ENCODE peak calls at places on chromosomes 12 and 14, in five cellular contexts. E is IMR-90, U is stomach, I is dorsolateral prefrontal cortex, H is B cell. N is an unnamed sample.

GRCh38 chr14:72903707-72904106 is 9.8 kb upstream of the DPF3 start:
- DNase-seq in E (no peak), U (no peak), I (no peak), H (no peak), N (no peak)

GRCh38 chr14:69968151-69968550 is 88.9 kb downstream of the SMOC1 start:
- DNase-seq in E (peak; percentile 43), U (no peak), I (no peak), H (no peak), N (peak; percentile 15)

GRCh38 chr12:46260913-46261476 is 7.8 kb downstream of the SLC38A1 start:
- DNase-seq in E (no peak), U (no peak), I (no peak), H (no peak), N (no peak)

GRCh38 chr12:51393676-51394545 is 2.7 kb upstream of the GALNT6 start:
- DNase-seq in E (peak; percentile 96), U (no peak), I (peak; percentile 27), H (no peak), N (peak; percentile 73)

GRCh38 chr14:26137161-26137560 is 460.7 kb downstream of the NOVA1 start:
- DNase-seq in E (no peak), U (no peak), I (no peak), H (no peak), N (no peak)

GRCh38 chr12:52892193-52892852 is 12.6 kb downstream of the KRT8 start:
- DNase-seq in E (no peak), U (no peak), I (no peak), H (no peak), N (no peak)

GRCh38 chr12:20567413-20567812 is 127.7 kb upstream of the SLCO1C1 start:
- DNase-seq in E (peak; percentile 23), U (no peak), I (no peak), H (no peak), N (no peak)

GRCh38 chr14:21523203-21523602 is 2.9 kb downstream of the SALL2 start:
- DNase-seq in E (no peak), U (no peak), I (no peak), H (no peak), N (no peak)

GRCh38 chr12:11877869-11878780 is 192.6 kb upstream of the BCL2L14 start:
- DNase-seq in E (peak; percentile 80), U (peak; percentile 57), I (no peak), H (no peak), N (peak; percentile 83)

DNA sequence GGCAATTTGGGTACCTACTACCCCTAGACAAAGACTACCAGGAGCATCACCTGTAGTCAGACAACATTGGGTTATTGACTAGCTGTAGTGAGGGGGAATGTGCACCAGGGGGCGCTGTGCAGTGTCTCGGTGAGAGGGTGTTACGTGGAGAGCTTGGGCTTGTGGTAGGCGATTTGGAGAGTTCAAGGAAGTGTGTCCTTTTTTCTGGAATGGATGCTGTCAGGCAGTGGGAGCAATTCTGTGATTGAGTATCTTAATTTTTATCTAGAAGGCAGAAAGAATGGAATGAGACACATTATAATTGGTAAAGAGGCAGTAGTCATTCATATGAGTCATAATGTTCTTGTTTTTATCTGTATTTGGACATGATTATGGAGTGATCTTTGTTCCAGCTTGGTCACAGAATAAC is 187.7 kb downstream of the GALC start:
- DNase-seq in E (no peak), U (peak; percentile 29), I (no peak), H (no peak), N (peak; percentile 1)
- TF ChIP-seq CTCF in E (peak; percentile 16), U (no peak), I (peak; percentile 49), H (peak; percentile 57), N (peak; percentile 50)

GRCh38 chr12:114445401-114446323 is 39.7 kb upstream of the TBX5 start:
- DNase-seq in E (no peak), U (no peak), I (no peak), H (no peak), N (no peak)
- TF ChIP-seq CTCF in E (no peak), U (no peak), I (no peak), H (no peak), N (no peak)

DNA sequence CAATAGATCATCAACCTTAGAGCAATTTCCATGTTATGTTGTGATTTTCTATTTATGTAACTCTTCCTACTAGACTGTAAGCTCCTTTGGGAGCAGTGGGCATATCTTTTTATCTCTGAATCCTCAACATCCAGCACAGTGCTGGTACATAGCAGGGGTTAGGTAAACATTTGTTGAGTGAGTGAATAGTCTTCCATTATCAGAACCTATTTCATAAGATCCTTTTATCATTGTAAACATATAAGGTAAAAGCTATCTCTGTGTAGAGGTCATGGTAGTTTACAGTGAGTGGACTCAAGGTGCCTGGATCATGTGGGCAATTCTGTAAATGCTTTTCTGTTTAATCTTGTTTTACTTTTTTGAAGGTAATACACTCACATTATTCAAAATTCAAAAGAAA is 15.1 kb downstream of the FKBP11 start:
- DNase-seq in E (no peak), U (no peak), I (no peak), H (no peak), N (no peak)
- TF ChIP-seq CTCF in E (no peak), U (no peak), I (no peak), H (no peak), N (no peak)

GRCh38 chr14:58151701-58152568 is at the start of gene ARMH4:
- DNase-seq in E (peak; percentile 70), U (peak; percentile 86), I (peak; percentile 87), H (peak; percentile 70), N (peak; percentile 82)
- TF ChIP-seq CTCF in E (no peak), U (no peak), I (peak; percentile 39), H (no peak), N (no peak)

N was measured in astrocyte of the spinal cord.